ENCODE peak calls at places on chromosomes 13 and 19, in five cellular contexts. Q is fibroblast of mammary gland; W is CD8-positive, alpha-beta T cell; A is SK-N-SH; F is lower lobe of right lung. V is an unnamed sample.

GRCh38 chr13:45511310-45512147 is 46.8 kb downstream of the COG3 start:
- DNase-seq in Q (peak), W (no peak), A (peak), F (no peak), V (no peak)

GRCh38 chr13:93002071-93002470 is 224.5 kb upstream of the GPC6 start:
- DNase-seq in Q (peak), W (no peak), A (no peak), F (no peak), V (no peak)

GRCh38 chr13:108268713-108269112 is 805 bp upstream of the TNFSF13B start:
- DNase-seq in Q (no peak), W (no peak), A (no peak), F (no peak), V (no peak)

GRCh38 chr13:73702419-73703071 is 431.7 kb downstream of the KLF12 start:
- DNase-seq in Q (no peak), W (no peak), A (no peak), F (no peak), V (no peak)

GRCh38 chr13:84864341-84864740 is 934.9 kb downstream of the SLITRK6 start:
- DNase-seq in Q (no peak), W (no peak), A (no peak), F (no peak), V (no peak)

GRCh38 chr13:100517135-100517534 is 71.5 kb downstream of the GGACT start:
- DNase-seq in Q (no peak), W (no peak), A (no peak), F (no peak), V (no peak)

GRCh38 chr13:43136940-43137574 is 113.7 kb downstream of the DNAJC15 start:
- DNase-seq in Q (peak), W (no peak), A (peak), F (no peak), V (peak)

GRCh38 chr13:84132491-84132890 is 250.2 kb upstream of the SLITRK1 start:
- DNase-seq in Q (no peak), W (no peak), A (no peak), F (no peak), V (no peak)

GRCh38 chr19:38388310-38389100 is at the start of gene SPRED3:
- DNase-seq in Q (no peak), W (no peak), A (peak), F (no peak), V (peak)

GRCh38 chr13:26988059-26988769 is 183.4 kb downstream of the USP12 start:
- DNase-seq in Q (no peak), W (no peak), A (no peak), F (no peak), V (no peak)

GRCh38 chr19:37906868-37907734 is at the start of gene SIPA1L3:
- DNase-seq in Q (peak), W (peak), A (peak), F (peak), V (peak)

GRCh38 chr13:40546047-40546446 is 120.4 kb downstream of the FOXO1 start:
- DNase-seq in Q (no peak), W (no peak), A (peak), F (no peak), V (no peak)

GRCh38 chr13:110364081-110364480 is 57.0 kb downstream of the COL4A2 start:
- DNase-seq in Q (no peak), W (no peak), A (no peak), F (no peak), V (no peak)

GRCh38 chr13:110360598-110360997 is 53.5 kb downstream of the COL4A2 start:
- DNase-seq in Q (no peak), W (no peak), A (no peak), F (no peak), V (no peak)

GRCh38 chr13:110361365-110361911 is 54.4 kb downstream of the COL4A2 start:
- DNase-seq in Q (peak), W (no peak), A (no peak), F (no peak), V (no peak)

GRCh38 chr13:110365876-110366275 is 58.8 kb downstream of the COL4A2 start:
- DNase-seq in Q (no peak), W (no peak), A (no peak), F (no peak), V (no peak)

DNA sequence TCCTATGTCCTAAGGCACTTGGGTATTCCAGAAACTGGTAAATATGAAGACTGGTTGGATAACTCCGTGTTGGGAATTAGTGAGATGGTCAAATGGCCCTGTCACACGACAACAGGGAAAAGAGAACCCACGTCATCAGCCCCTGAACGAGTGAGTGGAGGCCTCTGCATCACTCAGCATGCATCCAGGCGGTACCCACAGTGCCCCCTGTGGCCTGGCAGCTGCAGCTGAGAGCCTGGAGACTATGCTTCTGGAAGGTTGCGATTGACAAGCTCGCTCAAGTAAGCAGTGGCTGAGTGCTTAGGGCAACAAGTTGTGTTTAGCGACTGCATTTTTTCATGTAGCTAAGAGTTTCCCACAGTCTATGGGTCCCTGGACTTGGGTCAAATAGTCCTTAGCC is 55.9 kb downstream of the COL4A2 start:
- DNase-seq in Q (no peak), W (no peak), A (no peak), F (no peak), V (no peak)
- TF ChIP-seq CTCF in Q (no peak), W (no peak), A (peak), F (peak), V (peak)

GRCh38 chr19:40717880-40718773 is 1.2 kb downstream of the ITPKC start:
- DNase-seq in Q (peak), W (no peak), A (no peak), F (peak), V (no peak)

GRCh38 chr19:40714519-40715299 is 2.0 kb downstream of the COQ8B start:
- DNase-seq in Q (peak), W (peak), A (peak), F (peak), V (peak)

GRCh38 chr19:40717325-40717879 is 490 bp downstream of the ITPKC start:
- DNase-seq in Q (peak), W (no peak), A (no peak), F (no peak), V (no peak)

GRCh38 chr19:40716031-40716654 is 543 bp downstream of the COQ8B start:
- DNase-seq in Q (peak), W (no peak), A (no peak), F (no peak), V (no peak)

DNA sequence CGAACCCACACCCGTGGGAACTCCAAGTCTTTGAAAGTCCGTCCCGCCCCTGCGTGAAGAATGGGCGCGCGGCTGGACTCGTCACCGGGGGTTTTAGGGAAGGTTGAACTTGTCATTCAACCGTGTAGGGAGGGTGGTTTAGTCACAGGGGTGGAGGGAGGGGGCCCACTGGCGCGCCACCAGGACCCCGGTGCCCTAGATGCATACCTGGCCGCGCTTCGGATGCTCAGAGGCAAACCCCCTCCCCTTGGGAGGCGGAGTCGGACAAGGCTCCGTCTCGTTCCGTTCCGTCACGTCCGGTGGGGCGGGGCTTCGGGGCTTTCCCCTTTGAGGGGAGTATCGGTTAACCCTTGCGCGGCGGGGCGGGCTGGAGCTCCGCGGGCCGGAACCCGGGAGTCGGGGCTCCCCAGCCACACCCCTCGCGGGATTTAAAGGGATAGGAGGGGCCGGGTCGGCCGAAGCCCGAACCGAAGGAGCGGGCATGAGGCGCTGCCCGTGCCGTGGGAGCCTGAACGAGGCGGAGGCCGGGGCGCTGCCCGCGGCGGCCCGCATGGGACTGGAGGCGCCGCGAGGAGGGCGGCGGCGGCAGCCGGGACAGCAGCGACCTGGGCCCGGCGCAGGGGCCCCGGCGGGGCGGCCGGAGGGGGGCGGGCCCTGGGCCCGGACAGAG is at the start of the genes COQ8B and ITPKC:
- DNase-seq in Q (peak), W (peak), A (peak), F (peak), V (peak)
- TF ChIP-seq CTCF in Q (no peak), W (no peak), A (no peak), F (no peak), V (peak)

GRCh38 chr19:2440515-2440914 is 13.1 kb upstream of the TIMM13 start:
- DNase-seq in Q (no peak), W (no peak), A (no peak), F (no peak), V (no peak)

GRCh38 chr19:2441096-2441752 is 13.8 kb upstream of the TIMM13 start:
- DNase-seq in Q (no peak), W (no peak), A (no peak), F (no peak), V (no peak)

GRCh38 chr19:2443785-2444182 is 13.0 kb downstream of the LMNB2 start:
- DNase-seq in Q (no peak), W (no peak), A (no peak), F (no peak), V (no peak)

GRCh38 chr19:2444251-2445002 is 12.3 kb downstream of the LMNB2 start:
- DNase-seq in Q (no peak), W (no peak), A (no peak), F (no peak), V (no peak)

GRCh38 chr19:2443116-2443784 is 13.5 kb downstream of the LMNB2 start:
- DNase-seq in Q (no peak), W (no peak), A (no peak), F (no peak), V (no peak)
- TF ChIP-seq CTCF in Q (no peak), W (no peak), A (no peak), F (no peak), V (no peak)

DNA sequence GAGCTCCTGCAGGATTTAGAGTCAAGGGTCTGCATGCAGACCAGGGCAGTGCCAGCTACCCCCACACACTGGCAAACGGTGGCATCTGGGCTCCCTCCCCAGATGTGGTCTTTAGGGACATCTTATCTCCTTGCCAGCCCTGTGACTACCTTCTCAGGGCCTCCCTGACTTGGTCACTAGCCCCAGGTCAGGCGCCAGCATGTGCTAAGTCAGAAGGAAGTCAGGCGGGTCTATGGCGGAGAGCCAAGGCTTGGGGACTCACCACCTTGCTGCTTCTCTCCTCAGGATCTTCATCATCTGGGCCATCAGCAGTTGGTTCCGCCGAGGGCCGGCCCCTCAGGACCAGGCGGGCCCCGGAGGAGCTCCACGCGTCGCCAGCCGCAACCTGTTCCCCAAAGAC is 17.6 kb downstream of the CLPTM1 start:
- DNase-seq in Q (no peak), W (no peak), A (no peak), F (no peak), V (no peak)
- TF ChIP-seq CTCF in Q (no peak), W (no peak), A (no peak), F (no peak), V (no peak)

GRCh38 chr13:30105381-30105780 is 202.0 kb downstream of the KATNAL1 start:
- DNase-seq in Q (no peak), W (no peak), A (no peak), F (peak), V (no peak)
- TF ChIP-seq CTCF in Q (no peak), W (no peak), A (no peak), F (no peak), V (peak)

GRCh38 chr13:52737451-52737850 is 2.2 kb downstream of the CNMD start:
- DNase-seq in Q (no peak), W (no peak), A (no peak), F (no peak), V (no peak)

GRCh38 chr13:52739468-52740071 is at the start of gene CNMD:
- DNase-seq in Q (no peak), W (no peak), A (no peak), F (no peak), V (no peak)

GRCh38 chr13:52737900-52738299 is 1.7 kb downstream of the CNMD start:
- DNase-seq in Q (no peak), W (no peak), A (peak), F (no peak), V (no peak)

GRCh38 chr13:52736891-52737290 is 2.7 kb downstream of the CNMD start:
- DNase-seq in Q (no peak), W (no peak), A (no peak), F (no peak), V (no peak)

DNA sequence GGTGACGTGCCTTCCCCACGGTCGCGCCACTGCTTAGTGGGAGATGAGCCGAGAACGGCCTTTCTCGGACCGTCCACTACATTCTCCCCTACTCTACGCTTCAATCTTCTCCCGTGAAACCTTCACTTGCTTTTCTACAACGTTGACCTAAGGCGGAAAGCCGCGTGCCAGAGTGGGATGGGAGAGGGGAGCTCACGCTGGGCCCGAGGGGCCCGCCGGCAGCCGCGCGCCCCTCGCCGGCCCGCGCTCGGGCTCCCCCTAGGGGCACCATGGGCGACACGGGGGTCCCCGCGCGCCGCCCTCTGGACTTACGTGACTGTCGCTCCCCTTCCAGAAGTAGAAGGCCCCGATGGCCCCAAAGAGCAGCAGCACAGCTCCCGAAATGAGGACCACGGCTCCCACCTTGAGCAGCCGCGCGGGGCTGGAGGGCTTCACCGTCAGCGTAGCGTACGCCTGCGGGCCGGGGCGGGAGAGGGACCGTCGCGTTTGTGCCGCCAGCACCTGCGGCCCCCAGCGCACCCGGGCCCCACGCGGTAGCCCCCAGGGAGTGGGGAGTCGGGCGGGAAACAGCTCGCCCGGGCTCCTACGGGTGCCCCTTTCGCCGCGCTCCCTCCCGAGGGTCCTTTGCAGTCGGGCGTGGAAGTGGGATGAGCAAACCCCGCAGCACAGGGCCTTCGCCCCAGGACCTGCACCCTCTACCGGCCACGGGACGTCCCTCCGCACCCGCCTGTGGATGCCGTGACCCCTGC is 727 bp downstream of the CNMD start:
- DNase-seq in Q (no peak), W (no peak), A (no peak), F (no peak), V (peak)
- TF ChIP-seq CTCF in Q (no peak), W (peak), A (no peak), F (peak), V (peak)

DNA sequence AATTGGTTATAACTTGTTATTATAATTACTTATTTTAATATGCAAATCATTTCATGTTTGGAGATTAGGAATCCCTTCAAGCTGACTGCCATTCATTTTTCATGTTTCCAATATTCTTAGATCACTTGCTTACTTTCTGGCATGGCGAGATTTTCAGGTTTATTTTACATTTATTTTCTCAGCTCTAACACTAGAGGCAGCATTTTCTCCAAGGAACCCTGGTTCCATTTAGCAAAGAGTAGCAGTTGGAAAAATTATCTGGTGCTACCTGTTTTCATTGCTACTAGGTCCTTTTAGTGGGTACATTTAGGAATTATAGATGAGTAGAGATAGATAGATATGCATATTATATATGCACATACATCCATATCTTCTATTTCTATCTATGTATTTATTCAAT is 90.9 kb upstream of the TRPC4 start:
- DNase-seq in Q (no peak), W (no peak), A (no peak), F (no peak), V (no peak)
- TF ChIP-seq CTCF in Q (peak), W (no peak), A (peak), F (no peak), V (peak)

DNA sequence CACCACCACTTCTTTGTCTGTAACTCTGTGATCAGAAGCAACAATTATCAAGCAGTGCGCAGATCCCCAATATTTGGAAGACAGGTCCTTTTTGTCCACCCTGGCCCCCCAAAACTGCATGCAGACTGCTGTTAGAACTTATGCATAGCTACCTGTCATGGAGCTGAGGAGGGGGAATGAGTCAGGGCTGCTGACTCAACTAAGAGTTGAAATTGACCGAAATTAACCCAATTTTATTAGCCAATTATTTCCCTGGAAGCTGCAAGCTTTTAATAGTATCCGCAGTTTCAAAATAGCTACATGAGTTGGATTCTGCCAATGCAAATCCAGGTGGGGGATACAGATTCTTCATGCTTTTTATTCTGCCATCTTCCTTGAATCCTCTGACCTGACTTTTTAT is 14.0 kb upstream of the ZNF491 start:
- DNase-seq in Q (no peak), W (no peak), A (no peak), F (no peak), V (no peak)
- TF ChIP-seq CTCF in Q (no peak), W (no peak), A (no peak), F (no peak), V (no peak)

DNA sequence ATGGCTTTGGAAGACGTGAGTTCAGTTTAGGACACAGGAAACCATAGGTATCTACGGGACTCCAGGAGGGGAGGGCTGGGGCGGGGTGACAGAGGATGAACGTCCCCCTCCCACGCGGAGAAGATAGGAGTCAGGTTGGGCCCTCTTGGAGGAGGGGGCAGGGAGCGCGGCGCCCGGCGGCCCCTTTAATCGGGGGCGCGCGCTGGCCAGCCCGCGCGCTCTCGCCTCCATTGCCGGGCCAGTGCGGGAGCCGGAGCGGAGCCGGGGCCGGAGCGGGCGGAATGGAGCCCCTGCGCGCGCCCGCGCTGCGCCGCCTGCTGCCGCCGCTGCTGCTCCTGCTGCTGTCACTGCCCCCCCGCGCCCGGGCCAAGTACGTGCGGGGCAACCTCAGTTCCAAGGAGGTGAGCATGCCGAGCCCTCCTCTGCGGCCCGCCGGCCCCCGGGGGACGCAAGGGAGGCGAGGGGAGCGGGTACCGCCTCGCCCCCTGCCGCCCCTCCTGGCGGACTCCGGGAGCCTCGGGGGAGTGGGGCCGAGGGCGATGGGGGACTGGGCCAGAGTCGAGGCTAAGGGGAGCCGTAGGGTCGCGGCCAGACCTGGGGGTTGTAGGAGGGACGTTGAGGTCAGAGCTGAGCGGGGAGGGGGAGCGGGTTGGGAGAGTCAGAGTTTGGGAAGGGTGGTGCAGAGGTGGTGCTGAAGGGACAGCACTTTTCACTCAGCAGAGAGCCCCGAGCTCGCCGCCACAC is at the start of gene TMEM145:
- DNase-seq in Q (peak), W (no peak), A (peak), F (no peak), V (peak)
- TF ChIP-seq CTCF in Q (no peak), W (no peak), A (peak), F (no peak), V (peak)